ENCODE peak calls at places on chromosomes 7 and 10, in four cellular contexts. S is gastrocnemius medialis, X is GM03348, Q is GM23248. N is an unnamed sample.

GRCh38 chr7:137266764-137267163 is 76.8 kb downstream of the PTN start:
- DNase-seq in S (no peak), X (no peak), Q (no peak), N (no peak)

GRCh38 chr10:5070648-5071410 is 23.4 kb upstream of the AKR1C3 start:
- DNase-seq in S (no peak), X (no peak), Q (peak), N (no peak)

GRCh38 chr7:102468416-102469350 is 3.9 kb downstream of the LRWD1 start:
- DNase-seq in S (peak), X (no peak), Q (no peak), N (peak)

GRCh38 chr7:43071604-43072003 is 40.8 kb upstream of the HECW1 start:
- DNase-seq in S (no peak), X (no peak), Q (peak), N (no peak)

GRCh38 chr7:101906291-101907260 is 89.2 kb downstream of the CUX1 start:
- DNase-seq in S (no peak), X (no peak), Q (no peak), N (no peak)

GRCh38 chr10:129864082-129864481 is 100.0 kb downstream of the EBF3 start:
- DNase-seq in S (no peak), X (no peak), Q (no peak), N (no peak)

GRCh38 chr7:8254215-8254614 is 7.8 kb downstream of the ICA1 start:
- DNase-seq in S (no peak), X (no peak), Q (no peak), N (no peak)

GRCh38 chr7:107563072-107563760 is 504 bp downstream of the COG5 start:
- DNase-seq in S (no peak), X (peak), Q (no peak), N (peak)

GRCh38 chr10:93369588-93370164 is 112.5 kb downstream of the MYOF start:
- DNase-seq in S (no peak), X (no peak), Q (no peak), N (no peak)

GRCh38 chr10:1227505-1228402 is 171.6 kb downstream of the WDR37 start:
- DNase-seq in S (no peak), X (no peak), Q (no peak), N (peak)

GRCh38 chr10:91700273-91700672 is 67.4 kb upstream of the PPP1R3C start:
- DNase-seq in S (no peak), X (peak), Q (peak), N (peak)

GRCh38 chr7:35467456-35467978 is 213.6 kb upstream of the TBX20 start:
- DNase-seq in S (no peak), X (no peak), Q (no peak), N (no peak)

GRCh38 chr10:88866454-88866853 is 13.6 kb upstream of the STAMBPL1 start:
- DNase-seq in S (no peak), X (no peak), Q (no peak), N (no peak)

GRCh38 chr10:3010819-3011422 is 56.4 kb upstream of the PFKP start:
- DNase-seq in S (no peak), X (no peak), Q (no peak), N (no peak)

GRCh38 chr7:121545418-121545817 is 149.3 kb upstream of the FAM3C start:
- DNase-seq in S (no peak), X (no peak), Q (no peak), N (no peak)

GRCh38 chr10:71747039-71747807 is 26.1 kb downstream of the VSIR start:
- DNase-seq in S (no peak), X (no peak), Q (no peak), N (no peak)

GRCh38 chr10:129851941-129852650 is 112.0 kb downstream of the EBF3 start:
- DNase-seq in S (no peak), X (no peak), Q (no peak), N (peak)

GRCh38 chr7:32868116-32868515 is 23.4 kb downstream of the KBTBD2 start:
- DNase-seq in S (no peak), X (no peak), Q (no peak), N (no peak)

GRCh38 chr10:103333934-103334520 is 16.9 kb downstream of the PCGF6 start:
- DNase-seq in S (no peak), X (peak), Q (peak), N (no peak)

GRCh38 chr10:60305394-60305892 is 84.2 kb downstream of the ANK3 start:
- DNase-seq in S (no peak), X (peak), Q (peak), N (peak)

GRCh38 chr10:90775351-90776028 is 82.3 kb downstream of the HTR7 start:
- DNase-seq in S (no peak), X (peak), Q (peak), N (peak)

GRCh38 chr7:138092486-138093028 is 16.3 kb downstream of the AKR1D1 start:
- DNase-seq in S (no peak), X (no peak), Q (no peak), N (no peak)

GRCh38 chr7:1305873-1306272 is 73.2 kb downstream of the UNCX start:
- DNase-seq in S (no peak), X (no peak), Q (no peak), N (no peak)

GRCh38 chr10:86663046-86663345 is 5.3 kb upstream of the LDB3 start:
- DNase-seq in S (peak), X (no peak), Q (no peak), N (no peak)

GRCh38 chr7:40151504-40151903 is 16.7 kb downstream of the SUGCT start:
- DNase-seq in S (no peak), X (no peak), Q (no peak), N (no peak)

GRCh38 chr10:49307921-49308320 is 9.0 kb downstream of the C10orf71 start:
- DNase-seq in S (no peak), X (no peak), Q (no peak), N (no peak)

GRCh38 chr10:123274513-123275182 is 120.4 kb downstream of the BUB3 start:
- DNase-seq in S (no peak), X (no peak), Q (no peak), N (no peak)

GRCh38 chr10:98713586-98713985 is 266.9 kb upstream of the HPS1 start:
- DNase-seq in S (no peak), X (no peak), Q (no peak), N (no peak)

GRCh38 chr7:130515315-130516047 is 23.6 kb downstream of the MEST start:
- DNase-seq in S (no peak), X (no peak), Q (no peak), N (no peak)

GRCh38 chr10:97932932-97933530 is 83.4 kb downstream of the GOLGA7B start:
- DNase-seq in S (no peak), X (no peak), Q (no peak), N (no peak)

GRCh38 chr7:81195033-81195432 is 276.2 kb upstream of the SEMA3C start:
- DNase-seq in S (no peak), X (no peak), Q (peak), N (no peak)

GRCh38 chr7:35697414-35698175 is 2.7 kb upstream of the HERPUD2 start:
- DNase-seq in S (no peak), X (peak), Q (peak), N (no peak)

GRCh38 chr10:51162002-51162401 is 87.7 kb downstream of the PRKG1 start:
- DNase-seq in S (no peak), X (no peak), Q (no peak), N (no peak)

GRCh38 chr10:114393482-114393881 is 10.8 kb downstream of the AFAP1L2 start:
- DNase-seq in S (no peak), X (no peak), Q (no peak), N (no peak)